ENCODE peak calls at places on chromosomes 13 and 19, in ten cellular contexts. I, S, R, L, D, J, T, X, Q and Y are unnamed samples.

GRCh38 chr13:93199856-93200255 is 26.8 kb upstream of the GPC6 start:
- DNase-seq in L (no peak), Q (no peak), I (no peak), S (no peak), T (no peak), X (no peak), R (no peak), D (no peak), J (no peak), Y (no peak)

GRCh38 chr19:34428549-34429285 is 536 bp downstream of the UBA2 start:
- DNase-seq in X (no peak), D (peak), Q (peak), I (no peak), T (peak), L (no peak), R (no peak), J (no peak), S (no peak), Y (peak)

GRCh38 chr13:41139296-41139966 is 6.8 kb upstream of the KBTBD6 start:
- DNase-seq in Q (no peak), T (no peak), L (no peak), I (no peak), J (no peak), D (no peak), R (no peak), S (no peak), X (no peak), Y (no peak)

GRCh38 chr19:30671622-30672051 is 299.5 kb downstream of the ZNF536 start:
- DNase-seq in T (no peak), L (no peak), S (no peak), R (no peak), X (no peak), D (no peak), I (no peak), J (no peak), Q (no peak), Y (no peak)

GRCh38 chr13:33757713-33758112 is 60.2 kb upstream of the RFC3 start:
- DNase-seq in S (no peak), J (no peak), D (no peak), X (no peak), I (no peak), L (no peak), R (no peak), T (no peak), Q (no peak), Y (no peak)

GRCh38 chr19:45403781-45404556 is 900 bp downstream of the PPP1R13L start:
- DNase-seq in S (peak), J (peak), I (no peak), L (no peak), T (no peak), D (no peak), X (peak), R (peak), Q (no peak), Y (peak)

GRCh38 chr13:107867701-107868661 is 347.4 kb downstream of the LIG4 start:
- DNase-seq in R (peak), S (no peak), Q (peak), J (no peak), X (no peak), T (peak), D (peak), L (no peak), I (no peak), Y (peak)

GRCh38 chr13:91358384-91358776 is 10.9 kb downstream of the MIR17HG start:
- DNase-seq in R (no peak), S (no peak), D (no peak), L (no peak), I (no peak), X (no peak), T (no peak), J (no peak), Q (no peak), Y (no peak)

GRCh38 chr13:65605386-65605785 is 1624.8 kb downstream of the PCDH9 start:
- DNase-seq in X (no peak), L (no peak), Q (no peak), D (no peak), T (no peak), J (no peak), S (no peak), R (no peak), I (no peak), Y (peak)

GRCh38 chr19:22523940-22524339 is 101.8 kb upstream of the ZNF98 start:
- DNase-seq in X (no peak), D (no peak), Q (no peak), S (no peak), L (no peak), I (no peak), J (no peak), T (no peak), R (no peak), Y (no peak)

GRCh38 chr13:66640231-66640630 is 589.9 kb downstream of the PCDH9 start:
- DNase-seq in X (no peak), S (no peak), R (no peak), I (no peak), J (no peak), L (no peak), T (no peak), Q (no peak), D (no peak), Y (no peak)

GRCh38 chr13:27088619-27089018 is 83.0 kb downstream of the USP12 start:
- DNase-seq in Q (no peak), L (no peak), S (no peak), D (no peak), R (no peak), I (no peak), X (no peak), T (no peak), J (no peak), Y (no peak)

GRCh38 chr19:10332158-10332964 is 968 bp downstream of the RAVER1 start:
- DNase-seq in I (no peak), S (peak), X (no peak), L (no peak), R (no peak), J (peak), D (no peak), Q (no peak), T (no peak), Y (no peak)

GRCh38 chr13:66114127-66114526 is 1116.0 kb downstream of the PCDH9 start:
- DNase-seq in X (no peak), L (no peak), T (no peak), S (no peak), J (no peak), Q (no peak), I (no peak), R (no peak), D (no peak), Y (no peak)

GRCh38 chr19:14310055-14310454 is 71.2 kb upstream of the ADGRE5 start:
- DNase-seq in X (no peak), Q (no peak), L (no peak), T (no peak), S (no peak), J (no peak), I (no peak), D (no peak), R (no peak), Y (no peak)

GRCh38 chr13:23741879-23742510 is 147.2 kb downstream of the MIPEP start:
- DNase-seq in X (no peak), J (no peak), S (no peak), L (no peak), Q (peak), R (no peak), D (no peak), I (no peak), T (no peak), Y (no peak)

GRCh38 chr19:10503002-10503789 is at the start of gene KEAP1:
- DNase-seq in R (no peak), D (peak), S (peak), Q (peak), L (no peak), I (no peak), X (peak), T (no peak), J (peak), Y (peak)

GRCh38 chr19:12995596-12996541 is 594 bp downstream of the NFIX start:
- DNase-seq in D (no peak), L (peak), S (no peak), X (peak), J (peak), I (no peak), T (no peak), R (no peak), Q (no peak), Y (peak)

GRCh38 chr13:97753269-97753668 is 200.2 kb upstream of the IPO5 start:
- DNase-seq in X (no peak), J (no peak), S (no peak), Q (no peak), L (no peak), D (no peak), R (no peak), I (no peak), T (no peak), Y (no peak)

GRCh38 chr13:36158606-36159005 is 27.4 kb upstream of the DCLK1 start:
- DNase-seq in J (no peak), R (no peak), I (peak), T (no peak), S (no peak), L (no peak), Q (no peak), X (no peak), D (no peak), Y (no peak)

GRCh38 chr19:55830656-55831055 is 1.1 kb downstream of the NLRP11 start:
- DNase-seq in T (no peak), I (no peak), Q (no peak), S (peak), J (no peak), L (no peak), X (no peak), R (no peak), D (no peak), Y (no peak)

GRCh38 chr19:49987159-49987698 is 26.3 kb upstream of the SIGLEC11 start:
- DNase-seq in S (peak), D (peak), X (peak), R (peak), I (peak), Q (peak), L (peak), T (peak), J (peak), Y (peak)

GRCh38 chr19:16325671-16326400 is 1.2 kb downstream of the KLF2 start:
- DNase-seq in Q (peak), X (peak), T (no peak), D (no peak), R (no peak), L (peak), I (no peak), J (peak), S (peak), Y (no peak)

GRCh38 chr13:99800951-99801350 is 170.6 kb downstream of the ZIC5 start:
- DNase-seq in D (no peak), R (no peak), T (no peak), X (no peak), J (no peak), S (no peak), I (no peak), L (no peak), Q (no peak), Y (no peak)

GRCh38 chr13:49669735-49670309 is 21.5 kb downstream of the EBPL start:
- DNase-seq in X (no peak), J (peak), I (peak), S (peak), R (peak), L (peak), D (peak), T (peak), Q (peak), Y (peak)

GRCh38 chr13:113561417-113562084 is 23.0 kb upstream of the TFDP1 start:
- DNase-seq in X (no peak), J (peak), R (no peak), T (no peak), I (no peak), S (peak), D (no peak), L (no peak), Q (no peak), Y (no peak)

GRCh38 chr19:47813304-47813994 is 8.3 kb upstream of the CRX start:
- DNase-seq in Q (peak), J (peak), S (peak), I (no peak), X (peak), D (peak), R (peak), L (peak), T (peak), Y (peak)

GRCh38 chr13:69619651-69620050 is 488.0 kb upstream of the ATXN8OS start:
- DNase-seq in J (no peak), S (no peak), R (no peak), D (no peak), T (no peak), X (no peak), L (no peak), I (no peak), Q (no peak), Y (no peak)

GRCh38 chr19:45474941-45475516 is 7.2 kb downstream of the FOSB start:
- DNase-seq in L (no peak), R (peak), S (no peak), D (no peak), X (no peak), T (no peak), Q (no peak), I (no peak), J (no peak), Y (peak)

GRCh38 chr19:43469160-43469480 is 3.7 kb upstream of the LYPD3 start:
- DNase-seq in D (no peak), L (no peak), Q (no peak), R (no peak), J (no peak), T (no peak), X (no peak), I (no peak), S (no peak), Y (no peak)

GRCh38 chr13:84917252-84917878 is 881.9 kb downstream of the SLITRK6 start:
- DNase-seq in Q (no peak), X (no peak), T (peak), J (no peak), R (no peak), S (no peak), D (no peak), I (peak), L (no peak), Y (peak)

GRCh38 chr13:101945435-101945834 is 456.4 kb downstream of the FGF14 start:
- DNase-seq in D (no peak), R (no peak), X (no peak), I (no peak), Q (no peak), T (no peak), J (no peak), L (no peak), S (no peak), Y (no peak)

GRCh38 chr19:21483589-21484170 is 21.7 kb upstream of the ZNF429 start:
- DNase-seq in R (no peak), D (no peak), I (no peak), L (peak), J (peak), T (no peak), Q (no peak), S (no peak), X (peak), Y (no peak)

GRCh38 chr13:44969858-44970484 is 19.3 kb downstream of the NUFIP1 start:
- DNase-seq in Q (peak), I (peak), D (no peak), R (peak), T (peak), J (no peak), X (no peak), L (no peak), S (no peak), Y (peak)

GRCh38 chr13:26735677-26736076 is 24.9 kb downstream of the GPR12 start:
- DNase-seq in J (no peak), I (no peak), X (no peak), Q (no peak), S (no peak), L (no peak), T (no peak), D (no peak), R (no peak), Y (no peak)

GRCh38 chr13:27168870-27169525 is 2.6 kb downstream of the USP12 start:
- DNase-seq in I (no peak), S (no peak), L (no peak), R (no peak), Q (no peak), D (no peak), X (no peak), T (no peak), J (peak), Y (peak)